ENCODE peak calls at places on chromosomes 6 and 20, in nine cellular contexts. D, L, G, R, F, T, Q, Z and A are unnamed samples.

GRCh38 chr6:166656269-166657206 is 29.5 kb upstream of the RPS6KA2 start:
- DNase-seq in Q (no peak), Z (no peak), G (no peak), F (no peak), D (no peak), T (peak; percentile 40), R (no peak), L (peak; percentile 91), A (no peak)

GRCh38 chr6:150418825-150419594 is 50.2 kb downstream of the IYD start:
- DNase-seq in R (peak; percentile 77), F (peak; percentile 67), L (peak; percentile 74), T (peak; percentile 72), G (peak; percentile 22), Z (peak; percentile 38), Q (peak; percentile 79), D (peak; percentile 64), A (peak; percentile 78)

GRCh38 chr6:147381734-147382133 is 126.8 kb upstream of the SAMD5 start:
- DNase-seq in T (no peak), F (no peak), R (no peak), D (no peak), G (peak; percentile 58), L (no peak), Z (no peak), Q (no peak), A (no peak)

GRCh38 chr20:62983210-62983609 is 23.6 kb downstream of the BHLHE23 start:
- DNase-seq in L (no peak), Z (no peak), T (no peak), F (no peak), Q (no peak), D (no peak), R (no peak), G (no peak), A (no peak)

GRCh38 chr6:93751969-93752368 is 332.6 kb upstream of the EPHA7 start:
- DNase-seq in Q (peak; percentile 42), Z (no peak), R (no peak), G (no peak), F (no peak), D (no peak), L (no peak), T (no peak), A (no peak)

GRCh38 chr20:36467076-36467999 is 74.0 kb upstream of the MYL9 start:
- DNase-seq in Z (peak; percentile 54), R (peak; percentile 72), G (peak; percentile 22), L (peak; percentile 47), T (peak; percentile 61), F (peak; percentile 79), Q (peak; percentile 56), D (peak; percentile 58), A (peak; percentile 64)

GRCh38 chr20:60962367-60963045 is 289.6 kb upstream of the CDH4 start:
- DNase-seq in L (no peak), Q (no peak), T (no peak), Z (no peak), G (no peak), F (no peak), R (no peak), D (no peak), A (no peak)

GRCh38 chr6:16819752-16820151 is 58.5 kb upstream of the ATXN1 start:
- DNase-seq in L (no peak), R (no peak), Z (no peak), D (no peak), F (no peak), T (no peak), G (peak; percentile 33), Q (peak; percentile 57), A (no peak)

GRCh38 chr20:52869698-52870288 is 102.4 kb upstream of the TSHZ2 start:
- DNase-seq in T (no peak), Q (no peak), F (no peak), G (no peak), Z (no peak), D (no peak), R (no peak), L (no peak), A (no peak)

GRCh38 chr6:163414367-163415175 is at the start of gene QKI:
- DNase-seq in D (peak; percentile 88), R (peak; percentile 78), T (peak; percentile 82), Q (peak; percentile 76), Z (peak; percentile 81), F (peak; percentile 78), L (peak; percentile 89), G (peak; percentile 76), A (peak; percentile 89)

GRCh38 chr6:104527761-104528415 is 331.8 kb downstream of the HACE1 start:
- DNase-seq in R (peak; percentile 45), G (no peak), F (peak; percentile 70), L (no peak), D (no peak), T (peak; percentile 44), Q (peak; percentile 77), Z (no peak), A (no peak)

GRCh38 chr6:15922510-15923307 is 206.2 kb upstream of the MYLIP start:
- DNase-seq in T (no peak), D (no peak), R (no peak), Q (peak; percentile 87), Z (no peak), G (peak; percentile 69), L (no peak), F (peak; percentile 50), A (no peak)

GRCh38 chr6:24851086-24851485 is 52.4 kb upstream of the ARMH2 start:
- DNase-seq in Q (no peak), F (no peak), G (no peak), T (no peak), Z (no peak), D (no peak), L (no peak), R (no peak), A (no peak)

DNA sequence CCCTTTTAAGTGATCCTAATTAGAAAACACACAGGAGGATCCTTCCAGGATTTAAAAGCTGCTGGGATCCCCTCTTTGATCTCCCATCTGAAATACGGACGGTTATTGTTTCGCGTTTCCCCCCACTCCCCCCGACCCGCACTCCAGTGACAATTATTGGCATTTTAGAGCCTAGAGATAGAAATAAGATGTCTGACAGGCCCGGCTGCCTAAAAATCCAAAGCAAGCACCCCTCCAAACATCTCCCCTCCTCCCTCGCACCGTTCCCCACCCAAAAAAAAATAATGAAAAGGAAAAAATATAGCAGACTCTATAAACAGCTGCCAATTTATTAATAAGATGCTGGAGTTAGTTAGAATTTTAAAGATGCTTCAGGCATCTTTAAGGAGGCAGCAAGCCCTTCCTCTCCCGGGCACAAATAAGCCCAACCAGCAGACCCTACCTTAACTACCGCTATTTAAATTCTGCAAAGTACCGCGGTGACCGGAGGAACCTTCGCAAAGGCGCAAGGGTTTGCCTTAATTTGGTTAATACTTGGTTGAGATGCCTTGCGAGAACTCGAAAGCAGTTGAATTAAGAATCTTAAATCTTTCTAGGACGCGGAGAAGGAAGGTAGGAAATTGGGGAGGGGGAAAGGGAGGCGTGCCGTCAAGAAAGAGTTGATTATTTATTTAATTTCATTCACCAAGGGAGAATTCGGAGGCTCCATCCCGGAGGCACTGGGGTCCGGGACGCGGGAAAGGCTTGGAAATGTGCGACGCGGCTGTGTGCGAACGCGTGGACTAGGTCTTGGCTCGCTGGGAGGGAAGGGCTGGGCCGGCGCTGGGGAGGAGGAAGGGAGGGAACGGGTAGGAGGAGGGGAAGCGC is 1.5 kb upstream of the ISM1 start:
- DNase-seq in Q (no peak), G (no peak), F (no peak), Z (no peak), R (no peak), T (no peak), D (no peak), L (no peak), A (no peak)
- H3K4me3 ChIP-seq in Q (no peak overlapping the region), G (peak overlapping the region; percentile 60), F (no peak overlapping the region), Z (no peak overlapping the region), R (peak overlapping the region; percentile 43), T (no peak overlapping the region), D (peak overlapping the region; percentile 68), L (peak overlapping the region; percentile 31), A (peak overlapping the region; percentile 57)

GRCh38 chr20:59603727-59604608 is at the start of gene PHACTR3:
- DNase-seq in R (no peak), Q (no peak), G (no peak), T (no peak), F (no peak), D (no peak), L (no peak), Z (no peak), A (no peak)
- H3K4me3 ChIP-seq in R (peak within 1 kb of the TSS; percentile 13), Q (no peak within 1 kb of the TSS), G (no peak within 1 kb of the TSS), T (no peak within 1 kb of the TSS), F (no peak within 1 kb of the TSS), D (no peak within 1 kb of the TSS), L (no peak within 1 kb of the TSS), Z (no peak within 1 kb of the TSS), A (peak within 1 kb of the TSS; percentile 11)

DNA sequence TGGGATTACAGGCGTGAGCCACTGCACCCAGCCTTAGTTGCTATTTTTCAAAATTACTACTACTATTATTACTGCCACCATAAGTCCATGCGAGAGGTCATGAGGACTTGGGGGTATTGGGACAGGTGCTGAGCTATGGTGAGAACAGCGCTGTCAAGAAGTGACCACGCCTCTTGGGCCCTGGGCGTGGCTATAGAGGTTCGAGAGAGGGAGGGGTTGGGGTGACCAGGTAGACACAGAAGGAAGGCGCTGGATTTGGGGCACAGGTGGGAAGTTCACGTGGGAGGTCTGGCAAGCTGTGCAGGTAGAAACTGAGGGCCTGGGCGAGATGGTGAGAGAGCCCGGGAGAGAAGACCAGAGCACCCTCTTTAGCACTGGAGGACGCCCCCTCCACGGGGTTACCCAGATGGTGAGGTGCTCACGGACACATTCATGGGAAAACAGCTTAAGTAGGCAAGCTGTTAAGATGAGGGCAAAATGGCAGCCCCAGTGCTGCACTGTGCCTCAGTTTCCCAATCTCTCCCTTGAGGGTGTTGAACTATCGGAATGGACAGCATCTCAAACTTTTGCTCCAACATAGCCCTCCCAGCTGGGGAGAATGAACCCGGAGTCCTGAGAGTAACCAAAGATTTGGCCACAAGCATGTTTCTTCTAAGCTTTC is 61.0 kb downstream of the RAB44 start:
- DNase-seq in L (no peak), T (no peak), G (no peak), Q (no peak), R (peak; percentile 76), D (no peak), Z (no peak), F (no peak), A (no peak)
- H3K4me3 ChIP-seq in L (no peak overlapping the region), T (no peak overlapping the region), G (no peak overlapping the region), Q (no peak overlapping the region), R (no peak overlapping the region), D (no peak overlapping the region), Z (no peak overlapping the region), F (no peak overlapping the region), A (no peak overlapping the region)

GRCh38 chr6:11689847-11690246 is 88.8 kb downstream of the ADTRP start:
- DNase-seq in Q (no peak), Z (no peak), G (no peak), R (no peak), D (no peak), F (no peak), L (no peak), T (no peak), A (no peak)

DNA sequence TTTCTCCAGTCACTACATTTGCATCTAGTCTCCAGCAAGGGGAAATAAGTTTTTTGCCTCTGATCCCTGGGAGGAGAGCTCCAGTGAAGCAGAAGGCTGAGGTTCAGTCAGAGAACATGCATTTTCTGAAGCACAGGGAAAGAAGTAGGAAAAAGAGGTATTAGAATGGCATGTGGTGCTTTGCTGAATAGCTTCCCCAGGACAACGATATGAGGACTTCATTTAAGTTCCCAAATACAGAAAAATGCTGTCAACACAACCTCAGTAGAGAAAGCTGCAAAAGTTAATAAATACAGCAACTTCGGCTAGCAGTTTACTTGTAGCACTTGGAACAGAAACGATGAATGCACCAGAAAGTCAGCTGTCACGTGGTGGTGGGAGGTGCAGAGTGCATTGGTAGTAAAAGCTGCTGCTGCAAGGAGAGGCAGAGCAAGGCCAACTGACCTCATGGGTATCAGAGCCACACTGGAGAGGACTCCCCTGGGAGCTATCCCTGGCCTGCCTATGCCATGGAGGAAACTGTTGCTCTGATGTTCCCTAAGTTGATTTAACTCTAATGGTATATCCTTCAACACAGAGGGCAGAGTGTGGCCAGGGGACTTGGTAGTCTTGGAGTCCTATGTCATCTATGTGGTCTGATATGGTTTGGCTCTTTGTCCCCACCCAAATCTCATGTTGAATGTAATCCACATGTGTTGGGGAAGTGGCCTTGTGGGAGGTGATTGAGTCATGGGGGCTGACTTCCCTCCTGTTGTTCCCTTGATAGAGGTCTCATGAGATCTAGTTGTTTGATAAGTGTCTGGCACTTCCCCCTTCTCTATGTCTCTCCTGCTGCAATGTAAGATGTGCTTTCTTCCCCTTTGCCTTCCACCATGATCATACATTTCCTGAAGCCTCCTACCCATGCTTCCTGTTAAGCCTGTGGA is 85.9 kb downstream of the ADTRP start:
- DNase-seq in G (no peak), D (no peak), L (no peak), R (no peak), Q (no peak), T (no peak), Z (no peak), F (no peak), A (no peak)
- H3K4me3 ChIP-seq in G (no peak overlapping the region), D (no peak overlapping the region), L (no peak overlapping the region), R (no peak overlapping the region), Q (no peak overlapping the region), T (no peak overlapping the region), Z (no peak overlapping the region), F (no peak overlapping the region), A (no peak overlapping the region)